ENCODE peak calls at places on chromosomes 1 and 21, in four cellular contexts. X is astrocyte, C is Karpas-422, D is PC-3. K is an unnamed sample. For H3K9me3, the result is how much of the 10 kb centered on the place peaks cover.

GRCh38 chr21:42387843-42388242 is 8.0 kb downstream of the TMPRSS3 start:
- DNase-seq in X (no peak), C (no peak), D (no peak), K (no peak)

GRCh38 chr21:29164330-29164942 is 34.0 kb downstream of the MAP3K7CL start:
- DNase-seq in X (peak), C (peak), D (peak), K (peak)

GRCh38 chr1:183931646-183932271 is 105.8 kb downstream of the COLGALT2 start:
- DNase-seq in X (no peak), C (no peak), D (no peak), K (no peak)

GRCh38 chr1:241475688-241476087 is 43.9 kb downstream of the FH start:
- DNase-seq in X (no peak), C (no peak), D (peak), K (no peak)

GRCh38 chr21:25636727-25637126 is 2.3 kb upstream of the JAM2 start:
- DNase-seq in X (no peak), C (no peak), D (no peak), K (no peak)

GRCh38 chr1:214446772-214447556 is 104.4 kb downstream of the PTPN14 start:
- DNase-seq in X (peak), C (peak), D (peak), K (no peak)

GRCh38 chr1:41358152-41358937 is 2.9 kb upstream of the FOXO6 start:
- DNase-seq in X (peak), C (no peak), D (no peak), K (no peak)

GRCh38 chr1:9883585-9884449 is 26.3 kb downstream of the CTNNBIP1 start:
- DNase-seq in X (no peak), C (peak), D (no peak), K (no peak)

GRCh38 chr1:17919525-17920439 is 164.6 kb downstream of the ACTL8 start:
- DNase-seq in X (peak), C (peak), D (peak), K (peak)

GRCh38 chr1:225866061-225866844 is 15.9 kb downstream of the TMEM63A start:
- DNase-seq in X (peak), C (no peak), D (peak), K (no peak)

GRCh38 chr1:6152882-6153281 is 27.2 kb downstream of the CHD5 start:
- DNase-seq in X (no peak), C (no peak), D (no peak), K (no peak)

GRCh38 chr1:6180215-6180577 is at the start of gene CHD5:
- DNase-seq in X (no peak), C (no peak), D (peak), K (no peak)

GRCh38 chr1:22969224-22969829 is 3.3 kb downstream of the LACTBL1 start:
- DNase-seq in X (peak), C (peak), D (peak), K (no peak)

GRCh38 chr1:88451856-88452255 is 232.2 kb upstream of the PKN2 start:
- DNase-seq in X (no peak), C (no peak), D (no peak), K (no peak)

GRCh38 chr1:88293791-88294190 is 390.3 kb upstream of the PKN2 start:
- DNase-seq in X (no peak), C (no peak), D (no peak), K (no peak)

GRCh38 chr1:37513795-37514349 is 694 bp downstream of the MEAF6 start:
- DNase-seq in X (no peak), C (peak), D (peak), K (peak)

GRCh38 chr1:53273526-53273925 is 35.2 kb upstream of the MAGOH start:
- DNase-seq in X (no peak), C (no peak), D (peak), K (no peak)

GRCh38 chr1:116558140-116558549 is 12.7 kb downstream of the CD58 start:
- DNase-seq in X (no peak), C (no peak), D (no peak), K (no peak)

GRCh38 chr1:226953175-226953800 is 13.2 kb downstream of the COQ8A start:
- DNase-seq in X (no peak), C (no peak), D (no peak), K (no peak)

GRCh38 chr21:41899431-41900202 is 20.5 kb upstream of the PRDM15 start:
- DNase-seq in X (no peak), C (no peak), D (no peak), K (no peak)

GRCh38 chr1:41353744-41354143 is 7.5 kb upstream of the FOXO6 start:
- DNase-seq in X (peak), C (no peak), D (peak), K (no peak)

GRCh38 chr1:116273042-116273783 is 99.8 kb upstream of the ATP1A1 start:
- DNase-seq in X (no peak), C (no peak), D (no peak), K (no peak)

GRCh38 chr1:236495359-236496120 is 28.2 kb upstream of the LGALS8 start:
- DNase-seq in X (no peak), C (no peak), D (no peak), K (no peak)

GRCh38 chr21:42003051-42003461 is 7.1 kb downstream of the ZBTB21 start:
- DNase-seq in X (peak), C (no peak), D (peak), K (no peak)

GRCh38 chr1:164637461-164638375 is 78.7 kb downstream of the PBX1 start:
- DNase-seq in X (peak), C (no peak), D (peak), K (no peak)

GRCh38 chr1:227945891-227946623 is 1.7 kb downstream of the WNT9A start:
- DNase-seq in X (peak), C (no peak), D (peak), K (no peak)

GRCh38 chr1:58786184-58786926 is 2.5 kb upstream of the JUN start:
- DNase-seq in X (peak), C (no peak), D (no peak), K (no peak)

GRCh38 chr1:240027059-240027462 is 64.6 kb upstream of the FMN2 start:
- DNase-seq in X (peak), C (peak), D (peak), K (peak)

GRCh38 chr1:90834354-90835171 is 117.5 kb upstream of the BARHL2 start:
- DNase-seq in X (no peak), C (no peak), D (no peak), K (no peak)

GRCh38 chr21:46045154-46045553 is 52.8 kb upstream of the COL6A2 start:
- DNase-seq in X (no peak), C (no peak), D (no peak), K (no peak)

GRCh38 chr1:154104433-154105082 is 50.3 kb downstream of the NUP210L start:
- DNase-seq in X (no peak), C (peak), D (no peak), K (peak)

GRCh38 chr21:15856813-15857212 is 127.0 kb downstream of the USP25 start:
- DNase-seq in X (no peak), C (no peak), D (no peak), K (no peak)
- H3K4me2 ChIP-seq in X (no peak), C (no peak), D (no peak), K (no peak)

DNA sequence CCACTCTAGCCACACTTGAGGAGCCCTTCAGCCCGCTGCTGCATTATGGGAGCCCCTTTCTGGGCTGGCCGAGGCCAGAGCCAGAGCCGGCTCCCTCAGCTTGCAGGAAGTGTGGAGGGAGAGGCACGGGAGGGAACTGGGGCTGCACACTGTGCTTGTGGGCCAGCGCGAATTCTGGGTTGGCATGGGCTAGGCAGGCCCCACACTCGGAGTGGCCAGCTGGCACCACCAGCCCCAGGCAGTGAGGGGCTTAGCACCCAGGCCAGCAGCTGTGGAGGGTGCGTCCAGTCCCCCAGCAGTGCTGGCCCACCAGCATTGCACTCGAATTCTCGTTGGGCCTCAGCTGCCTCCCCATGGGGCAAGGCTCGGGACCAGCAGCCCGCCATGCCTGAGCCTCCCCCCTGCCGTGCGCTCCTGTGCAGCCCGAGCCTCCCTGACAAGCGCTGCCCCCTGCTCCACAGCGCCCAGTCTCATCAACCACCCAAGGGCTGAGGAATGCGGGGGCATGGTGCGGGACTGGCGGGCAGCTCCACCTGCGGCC is 785.9 kb upstream of the TPTE start:
- DNase-seq in X (no peak), C (no peak), D (no peak), K (no peak)
- H3K9me3 ChIP-seq in X (under half), C (half or more), D (half or more), K (under half)

GRCh38 chr1:29382851-29383588 is 146.7 kb downstream of the PTPRU start:
- DNase-seq in X (no peak), C (no peak), D (no peak), K (no peak)

GRCh38 chr1:29381426-29381825 is 145.1 kb downstream of the PTPRU start:
- DNase-seq in X (no peak), C (no peak), D (no peak), K (no peak)

GRCh38 chr1:29385966-29386365 is 149.6 kb downstream of the PTPRU start:
- DNase-seq in X (peak), C (no peak), D (no peak), K (no peak)

GRCh38 chr1:29384496-29385015 is 148.2 kb downstream of the PTPRU start:
- DNase-seq in X (no peak), C (no peak), D (no peak), K (no peak)

DNA sequence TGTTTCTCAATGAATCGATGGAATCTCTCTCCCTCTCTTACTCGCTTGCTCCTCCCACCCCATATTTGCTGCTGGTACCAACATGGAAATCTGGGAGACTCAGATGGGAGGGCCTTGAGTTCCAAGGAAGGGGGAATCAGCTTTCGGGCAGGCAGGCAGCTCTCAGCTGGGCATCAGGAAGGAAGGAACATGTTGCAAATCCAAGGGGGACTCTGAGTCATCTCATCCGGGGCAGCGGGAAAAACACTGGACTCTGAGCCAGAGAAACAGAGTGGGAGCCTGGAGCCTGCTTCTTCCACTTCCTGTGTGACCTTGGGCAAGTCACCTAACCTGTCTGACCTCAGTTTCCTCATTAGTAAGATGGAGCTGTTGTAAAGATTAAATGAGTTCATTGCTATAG is 147.7 kb downstream of the PTPRU start:
- DNase-seq in X (peak), C (no peak), D (peak), K (no peak)
- H2AFZ ChIP-seq in X (peak), C (no peak), D (no peak), K (no peak)

GRCh38 chr1:95039360-95040031 is 33.3 kb downstream of the ALG14 start:
- DNase-seq in X (peak), C (no peak), D (peak), K (no peak)
- H3K4me2 ChIP-seq in X (no peak), C (no peak), D (peak), K (no peak)

GRCh38 chr21:40567511-40567910 is 279.4 kb downstream of the DSCAM start:
- DNase-seq in X (no peak), C (no peak), D (no peak), K (no peak)
- H3K9me3 ChIP-seq in X (under half), C (under half), D (under half), K (under half)

GRCh38 chr1:112872551-112872962 is 83.4 kb downstream of the SLC16A1 start:
- DNase-seq in X (peak), C (no peak), D (no peak), K (no peak)
- H2AFZ ChIP-seq in X (no peak), C (no peak), D (no peak), K (no peak)

DNA sequence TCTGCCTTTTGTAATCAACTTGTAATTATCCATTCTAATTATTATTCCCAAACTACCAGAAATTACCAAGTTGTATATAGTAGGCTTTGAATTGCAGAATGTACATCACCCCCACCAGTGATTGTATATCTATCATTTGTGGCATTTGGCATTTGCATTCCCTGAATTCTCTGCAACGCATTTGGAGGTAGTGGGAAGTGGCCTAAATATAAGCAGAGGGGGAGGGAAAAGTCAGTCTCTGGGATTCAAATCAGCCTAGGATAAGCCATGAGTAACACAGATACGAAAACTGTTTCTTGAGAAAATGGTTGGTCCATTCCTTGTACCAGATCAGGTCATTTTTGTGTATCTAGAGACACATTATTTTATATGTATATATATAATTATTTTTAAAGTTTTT is 20.7 kb downstream of the DDX20 start:
- DNase-seq in X (no peak), C (no peak), D (no peak), K (no peak)
- H3K4me2 ChIP-seq in X (peak), C (no peak), D (no peak), K (no peak)